ENCODE peak calls at places on chromosomes 7 and 10, in six cellular contexts. Y is HCT116, E is GM12878, A is H1, D is HepG2, G is K562. L is an unnamed sample.

GRCh38 chr10:97740613-97741012 is 3.7 kb downstream of the ZFYVE27 start:
- DNase-seq in Y (no peak), E (no peak), A (no peak), D (no peak), G (no peak), L (no peak)

GRCh38 chr7:121510858-121511482 is 114.9 kb upstream of the FAM3C start:
- DNase-seq in Y (no peak), E (no peak), A (no peak), D (no peak), G (no peak), L (no peak)

GRCh38 chr10:74705361-74705980 is 120.9 kb upstream of the KAT6B start:
- DNase-seq in Y (no peak), E (no peak), A (no peak), D (no peak), G (no peak), L (no peak)

GRCh38 chr10:33180390-33180789 is 154.1 kb downstream of the NRP1 start:
- DNase-seq in Y (no peak), E (no peak), A (no peak), D (peak; percentile 4), G (no peak), L (no peak)

GRCh38 chr10:124649209-124649608 is 95.0 kb downstream of the FAM53B start:
- DNase-seq in Y (no peak), E (no peak), A (no peak), D (no peak), G (no peak), L (peak; percentile 65)

GRCh38 chr10:1159131-1160061 is 103.2 kb downstream of the WDR37 start:
- DNase-seq in Y (no peak), E (no peak), A (peak; percentile 43), D (no peak), G (peak; percentile 61), L (peak; percentile 39)

GRCh38 chr10:12459338-12459737 is 110.0 kb downstream of the CAMK1D start:
- DNase-seq in Y (no peak), E (no peak), A (no peak), D (no peak), G (no peak), L (no peak)

GRCh38 chr10:25176421-25176968 is 1.7 kb downstream of the GPR158 start:
- DNase-seq in Y (no peak), E (no peak), A (no peak), D (no peak), G (no peak), L (peak; percentile 47)

GRCh38 chr7:27895553-27895952 is 155.6 kb downstream of the TAX1BP1 start:
- DNase-seq in Y (no peak), E (no peak), A (no peak), D (no peak), G (no peak), L (no peak)

GRCh38 chr7:83111391-83111790 is 51.3 kb downstream of the PCLO start:
- DNase-seq in Y (no peak), E (no peak), A (no peak), D (no peak), G (no peak), L (no peak)

GRCh38 chr10:54094321-54094720 is 706.7 kb downstream of the PCDH15 start:
- DNase-seq in Y (no peak), E (no peak), A (no peak), D (no peak), G (no peak), L (no peak)

GRCh38 chr7:151671514-151671913 is 151.8 kb upstream of the RHEB start:
- DNase-seq in Y (no peak), E (no peak), A (no peak), D (no peak), G (no peak), L (no peak)

GRCh38 chr7:117780832-117781231 is 92.4 kb downstream of the CTTNBP2 start:
- DNase-seq in Y (no peak), E (peak; percentile 62), A (no peak), D (no peak), G (no peak), L (no peak)

GRCh38 chr7:85685901-85686300 is 499.0 kb upstream of the SEMA3D start:
- DNase-seq in Y (no peak), E (no peak), A (no peak), D (no peak), G (no peak), L (no peak)

GRCh38 chr10:98556061-98556460 is 109.3 kb upstream of the HPS1 start:
- DNase-seq in Y (no peak), E (no peak), A (no peak), D (no peak), G (no peak), L (no peak)

GRCh38 chr7:135748770-135749169 is at the start of gene FAM180A:
- DNase-seq in Y (no peak), E (no peak), A (no peak), D (no peak), G (no peak), L (no peak)

GRCh38 chr10:114026189-114027040 is 17.3 kb upstream of the ADRB1 start:
- DNase-seq in Y (peak; percentile 58), E (peak; percentile 51), A (no peak), D (peak; percentile 2), G (no peak), L (no peak)

GRCh38 chr7:81327873-81328272 is 409.0 kb upstream of the SEMA3C start:
- DNase-seq in Y (no peak), E (no peak), A (no peak), D (no peak), G (no peak), L (no peak)

GRCh38 chr10:104339469-104340098 is 1.3 kb upstream of the ITPRIP start:
- DNase-seq in Y (no peak), E (no peak), A (peak; percentile 42), D (peak; percentile 56), G (no peak), L (no peak)

GRCh38 chr10:96585726-96586418 is 940 bp downstream of the TM9SF3 start:
- DNase-seq in Y (no peak), E (no peak), A (no peak), D (no peak), G (no peak), L (no peak)

GRCh38 chr7:153832160-153832559 is 220.0 kb upstream of the DPP6 start:
- DNase-seq in Y (no peak), E (no peak), A (no peak), D (peak; percentile 2), G (no peak), L (peak; percentile 23)

GRCh38 chr10:33109788-33110469 is 151.9 kb upstream of the ITGB1 start:
- DNase-seq in Y (no peak), E (no peak), A (no peak), D (no peak), G (no peak), L (no peak)

GRCh38 chr7:28258240-28258639 is 77.6 kb upstream of the JAZF1 start:
- DNase-seq in Y (no peak), E (no peak), A (no peak), D (no peak), G (no peak), L (no peak)

GRCh38 chr10:17228081-17229015 is at the start of gene VIM:
- DNase-seq in Y (peak; percentile 84), E (peak; percentile 69), A (peak; percentile 82), D (no peak), G (peak; percentile 83), L (peak; percentile 66)

GRCh38 chr10:59011972-59012632 is 164.3 kb upstream of the PHYHIPL start:
- DNase-seq in Y (no peak), E (no peak), A (no peak), D (no peak), G (no peak), L (no peak)

GRCh38 chr7:133253522-133253882 is 624 bp downstream of the EXOC4 start:
- DNase-seq in Y (no peak), E (no peak), A (no peak), D (peak; percentile 22), G (peak; percentile 33), L (no peak)

GRCh38 chr10:34933676-34934075 is 118.6 kb upstream of the PARD3 start:
- DNase-seq in Y (no peak), E (no peak), A (no peak), D (no peak), G (no peak), L (no peak)

GRCh38 chr7:15685358-15686181 is 913 bp downstream of the MEOX2 start:
- DNase-seq in Y (no peak), E (no peak), A (peak; percentile 75), D (no peak), G (no peak), L (peak; percentile 16)

GRCh38 chr10:84233940-84234339 is 7.4 kb downstream of the LRIT1 start:
- DNase-seq in Y (no peak), E (no peak), A (no peak), D (no peak), G (no peak), L (no peak)

DNA sequence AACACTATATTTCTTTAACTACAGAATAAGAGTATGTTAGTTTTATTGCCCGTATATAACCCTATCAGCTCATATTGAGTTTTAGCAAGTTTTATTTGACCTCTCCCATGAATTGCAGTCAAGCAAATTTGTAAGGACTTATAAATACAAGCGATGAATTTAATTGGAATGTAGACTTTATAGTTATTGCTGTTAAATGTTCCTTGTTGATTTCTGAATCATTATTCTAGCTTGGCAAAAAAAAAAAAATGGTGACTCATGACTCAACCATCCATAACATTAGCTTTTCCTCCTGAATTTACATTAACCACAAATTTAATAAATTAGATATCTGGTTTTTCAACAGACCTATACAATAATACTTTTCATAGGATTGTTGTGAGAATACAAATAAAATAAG is 334.0 kb upstream of the LRRTM3 start:
- DNase-seq in Y (no peak), E (no peak), A (no peak), D (no peak), G (no peak), L (no peak)
- H3K36me3 ChIP-seq in Y (no peaks in the 10 kb centered on the region), E (no peaks in the 10 kb centered on the region), A (no peaks in the 10 kb centered on the region), D (no peaks in the 10 kb centered on the region), G (no peaks in the 10 kb centered on the region), L (no peaks in the 10 kb centered on the region)

GRCh38 chr10:64859911-64860310 is 1338.7 kb downstream of the REEP3 start:
- DNase-seq in Y (no peak), E (no peak), A (no peak), D (no peak), G (no peak), L (no peak)
- TF ChIP-seq JUND in Y (no peak), E (no peak), A (no peak), D (no peak), G (no peak), L (no peak)

GRCh38 chr7:107914834-107915233 is 23.9 kb downstream of the DLD start:
- DNase-seq in Y (no peak), E (no peak), A (no peak), D (no peak), G (no peak), L (no peak)
- H3K36me3 ChIP-seq in Y (peaks cover 38% of the 10 kb centered on the region), E (peaks cover 6% of the 10 kb centered on the region), A (peaks cover 9% of the 10 kb centered on the region), D (peaks cover 65% of the 10 kb centered on the region), G (peaks cover 97% of the 10 kb centered on the region), L (peaks cover 79% of the 10 kb centered on the region)

DNA sequence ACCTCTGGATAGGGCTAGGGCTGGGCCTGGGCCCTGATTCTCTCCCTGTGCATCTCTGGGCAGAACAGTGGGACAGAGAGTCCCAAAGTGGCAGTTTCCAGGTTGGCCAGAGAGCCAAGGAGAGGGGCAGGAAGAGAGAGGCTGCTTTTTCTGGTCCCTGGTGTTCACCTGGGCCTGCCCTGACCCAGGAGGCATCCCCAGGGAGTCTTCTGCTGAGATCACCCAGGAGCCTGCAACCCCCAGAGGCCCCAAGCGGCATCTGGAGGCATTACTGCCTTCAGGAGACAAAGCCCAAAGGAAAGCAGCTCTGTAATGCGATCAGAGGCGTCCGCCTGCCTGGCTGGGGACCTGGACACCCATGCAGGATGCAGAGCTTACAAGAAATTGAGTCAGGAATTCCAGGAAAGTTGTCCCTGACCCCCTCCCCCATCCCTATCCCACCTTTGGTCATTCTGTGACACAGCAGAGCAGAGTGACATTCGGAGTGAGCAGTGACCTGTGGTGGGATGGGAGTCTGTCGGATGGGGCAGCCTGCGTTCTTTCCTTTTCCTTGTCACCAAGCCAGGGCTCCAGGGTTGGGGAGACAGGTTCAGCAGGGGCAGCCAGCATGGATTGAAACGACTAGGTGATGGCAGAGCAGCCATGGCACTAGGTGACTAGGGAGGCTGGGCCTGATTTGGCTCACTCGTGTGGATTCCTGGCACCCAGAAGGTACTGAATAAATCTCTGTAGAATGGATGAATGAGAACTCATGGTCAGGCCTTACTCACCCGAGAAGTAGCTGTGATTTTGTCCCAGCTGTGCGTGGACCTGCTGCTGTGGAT is 10.4 kb downstream of the UNC5B start:
- DNase-seq in Y (no peak), E (no peak), A (no peak), D (no peak), G (peak; percentile 42), L (no peak)
- TF ChIP-seq JUND in Y (no peak), E (no peak), A (no peak), D (no peak), G (no peak), L (no peak)

L was measured in SK-N-SH.